ENCODE peak calls at places on chromosomes 5 and 9, in four cellular contexts. C is HepG2, Q is WTC11, G is K562. V is an unnamed sample.

GRCh38 chr5:174190073-174190675 is 144.7 kb downstream of the NSG2 start:
- DNase-seq in C (no peak), G (no peak), Q (no peak), V (peak)

GRCh38 chr5:137666109-137666850 is 69.6 kb downstream of the KLHL3 start:
- DNase-seq in G (no peak), C (no peak), Q (no peak), V (no peak)

GRCh38 chr9:94867842-94868312 is 141.4 kb downstream of the AOPEP start:
- DNase-seq in C (no peak), G (no peak), Q (no peak), V (no peak)

GRCh38 chr9:137494550-137495351 is 35.6 kb upstream of the NSMF start:
- DNase-seq in Q (no peak), C (no peak), G (no peak), V (no peak)

GRCh38 chr9:100222674-100223073 is 123.6 kb downstream of the INVS start:
- DNase-seq in C (no peak), G (no peak), Q (no peak), V (peak)

GRCh38 chr9:87237337-87237736 is 260.3 kb upstream of the DAPK1 start:
- DNase-seq in C (no peak), Q (no peak), G (no peak), V (no peak)

GRCh38 chr5:144284931-144285330 is 114.3 kb downstream of the KCTD16 start:
- DNase-seq in G (no peak), C (no peak), Q (no peak), V (no peak)

GRCh38 chr9:99162759-99163364 is 57.9 kb downstream of the TGFBR1 start:
- DNase-seq in Q (no peak), C (peak), G (no peak), V (peak)

GRCh38 chr5:107539163-107539445 is 131.6 kb downstream of the EFNA5 start:
- DNase-seq in C (no peak), Q (no peak), G (no peak), V (peak)

GRCh38 chr5:13567819-13568218 is 376.7 kb downstream of the DNAH5 start:
- DNase-seq in G (no peak), C (no peak), Q (no peak), V (no peak)

GRCh38 chr9:74499770-74500583 is 2.8 kb downstream of the RORB start:
- DNase-seq in Q (peak), C (no peak), G (no peak), V (peak)

GRCh38 chr9:114910541-114910940 is 19.9 kb downstream of the TNFSF8 start:
- DNase-seq in G (no peak), C (no peak), Q (no peak), V (no peak)

GRCh38 chr5:133482033-133482432 is 130.3 kb downstream of the FSTL4 start:
- DNase-seq in C (no peak), G (no peak), Q (no peak), V (no peak)

GRCh38 chr9:93567271-93567959 is 9.0 kb upstream of the PHF2 start:
- DNase-seq in Q (no peak), G (no peak), C (no peak), V (no peak)

GRCh38 chr5:14016549-14016948 is 72.1 kb upstream of the DNAH5 start:
- DNase-seq in G (no peak), C (no peak), Q (no peak), V (no peak)

GRCh38 chr9:114421147-114421546 is 33.4 kb upstream of the AKNA start:
- DNase-seq in Q (no peak), C (no peak), G (no peak), V (no peak)

GRCh38 chr5:132272341-132273210 is 15.1 kb downstream of the PDLIM4 start:
- DNase-seq in C (peak), G (peak), Q (peak), V (peak)

GRCh38 chr5:62152394-62153123 is 153.4 kb upstream of the KIF2A start:
- DNase-seq in Q (no peak), G (no peak), C (no peak), V (no peak)

GRCh38 chr9:10946676-10947410 is 334.0 kb upstream of the PTPRD start:
- DNase-seq in Q (no peak), G (no peak), C (no peak), V (no peak)

GRCh38 chr5:27830551-27830950 is 792.2 kb upstream of the CDH9 start:
- DNase-seq in G (no peak), Q (no peak), C (no peak), V (no peak)

GRCh38 chr5:159915913-159916840 is at the start of gene ADRA1B:
- DNase-seq in Q (peak), C (peak), G (peak), V (peak)

GRCh38 chr9:77726814-77727213 is 78.7 kb upstream of the GNA14 start:
- DNase-seq in C (no peak), Q (no peak), G (no peak), V (no peak)

GRCh38 chr9:137705906-137706305 is 87.1 kb downstream of the EHMT1 start:
- DNase-seq in C (no peak), Q (peak), G (peak), V (no peak)

GRCh38 chr5:57368010-57368409 is 114.6 kb downstream of the ACTBL2 start:
- DNase-seq in Q (no peak), C (no peak), G (no peak), V (peak)

GRCh38 chr9:134987906-134988700 is 70.4 kb upstream of the FCN1 start:
- DNase-seq in C (no peak), Q (no peak), G (no peak), V (no peak)

GRCh38 chr9:16964228-16964627 is 93.8 kb upstream of the BNC2 start:
- DNase-seq in Q (no peak), C (no peak), G (no peak), V (no peak)

GRCh38 chr5:67401166-67401565 is 204.6 kb upstream of the CD180 start:
- DNase-seq in G (no peak), Q (no peak), C (no peak), V (no peak)

GRCh38 chr5:92909545-92909962 is 671.5 kb downstream of the NR2F1-AS1 start:
- DNase-seq in Q (peak), C (peak), G (no peak), V (peak)

GRCh38 chr9:137052998-137053943 is 590 bp downstream of the ENTPD2 start:
- DNase-seq in C (no peak), Q (peak), G (no peak), V (no peak)

GRCh38 chr9:120668399-120668798 is 45.9 kb downstream of the MEGF9 start:
- DNase-seq in C (no peak), Q (no peak), G (no peak), V (no peak)

DNA sequence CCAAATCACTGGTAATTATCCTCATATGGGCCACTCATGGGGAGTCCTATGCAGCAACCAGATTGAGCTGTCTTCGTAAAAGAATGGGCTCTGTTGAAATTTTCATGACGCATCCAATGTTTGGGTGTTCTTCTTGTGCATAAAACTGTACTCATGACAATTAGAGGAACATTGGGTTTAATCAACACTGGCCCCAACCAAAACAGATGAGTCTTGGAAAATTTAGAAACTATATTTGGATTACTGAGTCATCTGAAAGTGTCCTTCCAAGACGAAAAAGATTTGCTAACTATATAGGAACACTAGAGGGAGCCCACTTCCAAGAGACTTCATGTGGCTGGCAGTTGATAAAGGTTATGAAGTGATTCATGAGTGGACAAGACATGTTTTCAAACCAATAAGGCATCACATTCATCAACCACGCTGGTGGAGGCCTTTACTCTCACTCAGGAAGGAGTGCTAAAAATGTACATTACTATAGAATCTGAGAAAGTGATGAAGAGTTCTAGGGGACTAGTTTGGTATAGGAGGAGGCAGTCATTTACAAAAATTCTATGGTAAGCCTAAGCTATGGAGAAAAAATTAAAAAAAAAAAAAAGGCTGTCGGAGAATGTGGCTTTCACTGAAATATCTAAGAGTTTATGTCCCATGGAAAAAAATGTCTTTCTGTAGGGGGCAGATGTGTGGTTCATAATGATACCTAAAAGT is 313.5 kb downstream of the PRDM9 start:
- DNase-seq in Q (no peak), G (no peak), C (no peak), V (peak)
- TF ChIP-seq FOXJ3 in Q (no peak), G (no peak), C (no peak), V (no peak)

GRCh38 chr9:79490657-79491250 is 81.0 kb upstream of the TLE4 start:
- DNase-seq in Q (no peak), C (no peak), G (no peak), V (no peak)

GRCh38 chr9:79485258-79485657 is 86.5 kb upstream of the TLE4 start:
- DNase-seq in C (no peak), G (no peak), Q (no peak), V (no peak)

GRCh38 chr9:79492092-79492995 is 79.4 kb upstream of the TLE4 start:
- DNase-seq in G (no peak), C (no peak), Q (no peak), V (no peak)

DNA sequence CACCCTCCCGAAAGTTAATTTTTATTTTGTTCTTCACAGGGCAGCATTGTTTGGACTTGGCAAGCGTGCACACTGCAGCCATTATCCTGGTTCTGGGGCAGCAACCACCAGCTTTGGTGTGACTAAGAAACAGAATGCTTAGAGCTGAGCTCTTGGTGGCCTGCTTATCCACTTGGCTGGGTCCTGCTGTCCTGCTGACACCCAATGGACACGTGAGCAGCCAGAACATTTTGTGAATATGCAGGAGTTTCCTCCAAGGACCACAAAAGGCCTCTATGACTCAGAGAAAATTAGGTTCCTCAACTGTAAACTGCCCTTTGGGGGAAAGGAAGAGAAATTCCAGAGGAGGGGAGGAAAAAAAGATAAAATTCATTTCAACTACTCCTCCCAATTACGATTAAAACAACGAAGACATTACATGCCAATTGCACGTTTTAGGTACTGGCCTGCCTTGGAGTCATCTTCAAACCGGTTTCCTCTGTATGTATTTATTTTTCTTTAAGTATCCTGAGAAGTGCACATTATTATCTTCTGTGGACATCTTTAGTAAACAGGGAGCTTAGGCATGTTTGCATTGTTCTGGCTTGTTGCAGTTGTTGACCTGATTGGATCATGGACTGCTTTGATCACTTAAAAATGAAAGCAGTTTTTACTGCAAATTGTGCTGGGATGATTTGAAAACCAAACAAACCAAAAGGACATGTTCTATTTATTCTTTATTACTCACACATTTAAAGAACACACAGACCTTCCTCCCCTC is 82.3 kb upstream of the TLE4 start:
- DNase-seq in Q (no peak), C (peak), G (no peak), V (no peak)
- TF ChIP-seq FOXJ3 in Q (no peak), C (peak), G (no peak), V (no peak)

DNA sequence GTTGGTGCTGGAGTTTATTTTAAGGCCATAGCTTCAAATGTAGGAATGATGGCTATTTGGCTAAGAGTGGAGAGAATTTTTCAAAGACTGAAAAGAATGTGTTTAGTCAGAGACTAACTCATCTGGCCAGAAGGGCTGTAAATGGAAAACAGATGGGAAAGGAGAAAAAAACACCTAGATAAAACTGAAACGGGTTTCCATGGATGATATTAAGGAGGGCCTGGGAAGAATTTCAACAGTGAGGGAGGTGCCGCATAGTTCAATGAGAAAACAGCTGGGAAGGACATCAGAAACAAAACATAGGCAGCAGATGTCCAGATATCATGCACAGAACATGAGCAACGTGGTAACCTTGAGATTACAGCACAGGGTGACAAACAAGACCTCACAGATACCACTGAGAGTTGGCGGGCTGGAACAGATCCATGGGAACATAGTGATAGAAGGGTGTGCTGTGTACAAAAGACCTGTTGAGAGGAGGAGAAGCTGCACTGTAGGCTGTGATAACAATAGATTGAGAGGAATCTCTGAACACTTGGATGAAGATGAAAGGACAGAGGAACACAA is 31.2 kb upstream of the RAD23B start:
- DNase-seq in Q (no peak), C (peak), G (no peak), V (peak)
- TF ChIP-seq FOXJ3 in Q (no peak), C (peak), G (no peak), V (no peak)

GRCh38 chr9:130276121-130276520 is 10.6 kb downstream of the HMCN2 start:
- DNase-seq in G (no peak), C (no peak), Q (no peak), V (no peak)
- TF ChIP-seq FOXJ3 in G (no peak), C (no peak), Q (no peak), V (no peak)

DNA sequence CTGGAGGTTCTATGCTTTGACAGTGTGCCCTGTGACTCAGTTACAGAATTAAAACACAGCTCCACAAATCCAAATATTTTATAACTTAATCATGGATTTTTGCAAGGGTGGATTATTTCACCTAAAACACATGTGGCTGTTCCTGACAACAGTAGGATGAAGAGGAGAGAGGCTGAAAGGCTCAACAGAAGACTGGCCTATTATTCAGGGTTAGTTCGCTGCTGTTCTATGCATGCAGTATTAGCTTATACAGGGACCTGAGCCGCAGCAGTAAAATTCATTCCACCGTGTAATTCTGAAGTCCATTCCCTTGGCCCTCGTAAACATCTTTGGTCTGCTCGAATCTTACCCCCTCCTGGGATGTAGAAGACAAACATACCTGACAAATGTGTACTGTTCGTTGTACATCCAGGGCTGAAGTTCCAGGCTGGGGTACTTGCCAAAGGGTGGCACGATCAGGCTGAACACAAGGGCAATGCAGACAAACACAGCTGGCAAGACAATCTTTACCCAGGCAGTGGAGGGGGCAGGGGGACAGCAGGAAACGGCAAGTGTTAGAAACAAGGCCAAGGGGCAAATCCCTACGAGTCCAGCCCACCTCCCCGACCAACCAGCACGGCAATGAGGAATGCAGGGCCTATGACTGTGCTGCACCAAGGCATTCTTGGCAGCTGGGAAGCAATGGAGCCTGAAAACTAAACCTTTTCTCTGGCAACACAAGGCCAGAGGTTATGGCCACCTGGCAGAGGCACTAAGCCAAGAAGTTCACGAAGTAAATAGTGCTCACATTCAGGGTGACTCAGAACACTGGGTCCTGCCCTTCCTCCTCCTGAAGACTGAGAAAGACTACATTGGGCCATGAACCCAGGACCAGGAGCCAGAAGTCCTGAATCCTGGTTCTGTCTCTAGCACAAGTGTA is 46.8 kb downstream of the NIPSNAP3B start:
- DNase-seq in C (no peak), G (no peak), Q (peak), V (no peak)
- TF ChIP-seq FOXJ3 in C (no peak), G (no peak), Q (no peak), V (no peak)

GRCh38 chr9:123640792-123641222 is 284.8 kb downstream of the CRB2 start:
- DNase-seq in Q (no peak), C (no peak), G (no peak), V (no peak)

GRCh38 chr9:123645126-123645525 is 284.8 kb downstream of the DENND1A start:
- DNase-seq in C (no peak), Q (no peak), G (no peak), V (no peak)

GRCh38 chr9:123645762-123646161 is 284.2 kb downstream of the DENND1A start:
- DNase-seq in Q (no peak), C (no peak), G (no peak), V (no peak)

GRCh38 chr9:123642291-123643278 is 286.6 kb downstream of the CRB2 start:
- DNase-seq in C (peak), Q (no peak), G (no peak), V (peak)

GRCh38 chr9:123643518-123643917 is 286.4 kb downstream of the DENND1A start:
- DNase-seq in C (no peak), Q (no peak), G (no peak), V (no peak)
- TF ChIP-seq FOXJ3 in C (no peak), Q (no peak), G (no peak), V (no peak)

GRCh38 chr5:91884036-91884435 is 500.9 kb upstream of the ARRDC3 start:
- DNase-seq in C (no peak), Q (no peak), G (no peak), V (no peak)

GRCh38 chr5:91885291-91886265 is 502.5 kb upstream of the ARRDC3 start:
- DNase-seq in G (no peak), C (no peak), Q (no peak), V (no peak)

GRCh38 chr5:91888810-91889209 is 505.7 kb upstream of the ARRDC3 start:
- DNase-seq in Q (no peak), G (no peak), C (no peak), V (no peak)
- TF ChIP-seq FOXJ3 in Q (no peak), G (no peak), C (no peak), V (no peak)

GRCh38 chr5:78908173-78908901 is 76.8 kb downstream of the ARSB start:
- DNase-seq in Q (peak), C (no peak), G (no peak), V (peak)
- TF ChIP-seq FOXJ3 in Q (no peak), C (no peak), G (no peak), V (peak)

GRCh38 chr5:943874-944620 is 51.4 kb downstream of the TRIP13 start:
- DNase-seq in C (no peak), Q (no peak), G (no peak), V (peak)

GRCh38 chr5:944621-944927 is 51.9 kb downstream of the TRIP13 start:
- DNase-seq in Q (no peak), G (no peak), C (no peak), V (no peak)

GRCh38 chr5:943201-943873 is 50.7 kb downstream of the TRIP13 start:
- DNase-seq in G (no peak), C (no peak), Q (no peak), V (no peak)

GRCh38 chr5:945691-946541 is 53.2 kb downstream of the TRIP13 start:
- DNase-seq in G (no peak), C (no peak), Q (no peak), V (peak)

GRCh38 chr5:944992-945685 is 52.5 kb downstream of the TRIP13 start:
- DNase-seq in C (no peak), Q (no peak), G (no peak), V (no peak)
- TF ChIP-seq FOXJ3 in C (no peak), Q (no peak), G (no peak), V (no peak)